ENCODE peak calls at places on chromosomes 5 and 9, in seven cellular contexts. H, B, O, E, T, Y and I are unnamed samples.
A peak's percentile ranks its signal among the peaks of the same experiment; 100 is the strongest.

GRCh38 chr9:75866273-75866871 is 24.1 kb upstream of the PCSK5 start:
- DNase-seq in H (peak; percentile 56), B (peak; percentile 13), O (no peak), E (peak; percentile 51), T (peak; percentile 29), Y (no peak), I (peak; percentile 21)

GRCh38 chr5:2415678-2416077 is 335.8 kb downstream of the IRX2 start:
- DNase-seq in H (no peak), B (no peak), O (no peak), E (peak; percentile 44), T (no peak), Y (no peak), I (no peak)

GRCh38 chr5:116681334-116682013 is 106.9 kb upstream of the SEMA6A start:
- DNase-seq in H (no peak), B (peak; percentile 65), O (no peak), E (no peak), T (no peak), Y (no peak), I (peak; percentile 63)

GRCh38 chr9:93673271-93673843 is 97.0 kb downstream of the PHF2 start:
- DNase-seq in H (peak; percentile 13), B (no peak), O (no peak), E (peak; percentile 5), T (no peak), Y (no peak), I (no peak)

GRCh38 chr9:131500939-131501541 is 1.7 kb upstream of the POMT1 start:
- DNase-seq in H (peak; percentile 71), B (no peak), O (peak; percentile 76), E (no peak), T (peak; percentile 40), Y (no peak), I (no peak)

GRCh38 chr9:14926941-14927624 is 16.9 kb upstream of the FREM1 start:
- DNase-seq in H (no peak), B (no peak), O (no peak), E (no peak), T (no peak), Y (no peak), I (no peak)

GRCh38 chr9:16154570-16155078 is 601.8 kb downstream of the CCDC171 start:
- DNase-seq in H (peak; percentile 35), B (no peak), O (no peak), E (peak; percentile 79), T (peak; percentile 4), Y (no peak), I (peak; percentile 49)

GRCh38 chr9:116942593-116943061 is 255.5 kb downstream of the TRIM32 start:
- DNase-seq in H (no peak), B (peak; percentile 25), O (no peak), E (no peak), T (no peak), Y (no peak), I (no peak)

GRCh38 chr5:126097881-126098280 is 325.3 kb upstream of the GRAMD2B start:
- DNase-seq in H (peak; percentile 25), B (no peak), O (no peak), E (no peak), T (no peak), Y (no peak), I (no peak)

GRCh38 chr9:126430124-126430523 is 103.5 kb downstream of the MVB12B start:
- DNase-seq in H (no peak), B (no peak), O (no peak), E (no peak), T (no peak), Y (no peak), I (no peak)

GRCh38 chr5:20023686-20024085 is 35.7 kb upstream of the CDH18 start:
- DNase-seq in H (no peak), B (no peak), O (no peak), E (no peak), T (no peak), Y (no peak), I (no peak)

GRCh38 chr5:1836176-1836890 is 35.1 kb downstream of the NDUFS6 start:
- DNase-seq in H (no peak), B (no peak), O (no peak), E (no peak), T (no peak), Y (no peak), I (no peak)

GRCh38 chr5:77133061-77133758 is 46.1 kb upstream of the ZBED3 start:
- DNase-seq in H (peak; percentile 100), B (no peak), O (peak; percentile 97), E (no peak), T (no peak), Y (peak; percentile 84), I (no peak)

GRCh38 chr5:154945695-154946301 is 4.9 kb downstream of the MRPL22 start:
- DNase-seq in H (peak; percentile 43), B (no peak), O (no peak), E (no peak), T (no peak), Y (peak; percentile 28), I (no peak)

GRCh38 chr9:33785914-33786313 is 9.4 kb upstream of the PRSS3 start:
- DNase-seq in H (peak; percentile 36), B (no peak), O (no peak), E (no peak), T (no peak), Y (no peak), I (no peak)

GRCh38 chr5:167489202-167489601 is 802.2 kb upstream of the WWC1 start:
- DNase-seq in H (peak; percentile 69), B (no peak), O (peak; percentile 6), E (no peak), T (no peak), Y (no peak), I (peak; percentile 31)

GRCh38 chr9:7756088-7756487 is 43.5 kb downstream of the DMAC1 start:
- DNase-seq in H (no peak), B (peak; percentile 46), O (peak; percentile 42), E (no peak), T (no peak), Y (no peak), I (peak; percentile 34)

GRCh38 chr5:150017606-150018005 is 17.1 kb downstream of the HMGXB3 start:
- DNase-seq in H (peak; percentile 58), B (no peak), O (no peak), E (no peak), T (no peak), Y (no peak), I (no peak)

GRCh38 chr9:6910032-6910431 is 152.3 kb downstream of the KDM4C start:
- DNase-seq in H (peak; percentile 36), B (no peak), O (no peak), E (no peak), T (no peak), Y (peak; percentile 15), I (no peak)

GRCh38 chr5:154771383-154771901 is 16.3 kb downstream of the LARP1 start:
- DNase-seq in H (peak; percentile 87), B (no peak), O (no peak), E (peak; percentile 36), T (no peak), Y (no peak), I (no peak)

GRCh38 chr9:129720181-129720864 is 32.5 kb downstream of the PTGES start:
- DNase-seq in H (no peak), B (no peak), O (no peak), E (peak; percentile 85), T (no peak), Y (peak; percentile 55), I (no peak)
- TF ChIP-seq CTCF in H (peak; percentile 18), B (no peak), O (peak; percentile 42), E (peak; percentile 68), T (no peak), Y (no peak), I (peak; percentile 4)

GRCh38 chr5:91928751-91929521 is 545.8 kb upstream of the ARRDC3 start:
- DNase-seq in H (peak; percentile 39), B (no peak), O (peak; percentile 2), E (no peak), T (no peak), Y (peak; percentile 19), I (peak; percentile 14)
- TF ChIP-seq CTCF in H (peak; percentile 46), B (peak; percentile 25), O (peak; percentile 67), E (no peak), T (peak; percentile 17), Y (peak; percentile 70), I (peak; percentile 53)

DNA sequence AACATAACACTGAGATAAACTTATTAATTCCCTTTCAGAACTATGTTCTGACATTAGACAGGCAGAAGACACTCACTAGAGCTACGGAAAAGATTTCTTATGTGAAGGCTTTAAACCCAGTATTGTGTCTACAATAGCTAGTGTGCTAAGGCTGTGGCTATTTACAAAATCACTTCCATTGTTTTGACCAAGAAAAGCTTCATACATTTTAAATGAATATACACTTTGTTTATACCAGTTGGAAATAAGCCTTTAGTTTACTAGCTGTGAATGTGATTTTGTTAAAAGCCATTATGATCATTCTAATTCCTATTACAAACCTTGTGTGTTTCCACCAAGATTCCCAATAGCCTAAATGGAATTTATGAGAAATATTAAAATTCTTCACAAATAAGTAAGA is 83.0 kb downstream of the AGTPBP1 start:
- DNase-seq in H (no peak), B (no peak), O (no peak), E (no peak), T (no peak), Y (no peak), I (no peak)
- TF ChIP-seq CTCF in H (no peak), B (no peak), O (no peak), E (no peak), T (no peak), Y (no peak), I (no peak)

GRCh38 chr9:115300896-115301295 is 182.9 kb upstream of the TNC start:
- DNase-seq in H (peak; percentile 76), B (no peak), O (no peak), E (no peak), T (no peak), Y (no peak), I (no peak)
- TF ChIP-seq CTCF in H (no peak), B (no peak), O (no peak), E (no peak), T (no peak), Y (no peak), I (no peak)